ENCODE peak calls at places on chromosomes 3 and 15, in ten cellular contexts. One of them, this sample, is unnamed.

GRCh38 chr3:189108032-189108431 is 63.7 kb upstream of the TPRG1 start:
- DNase-seq in uterus: no peak
- DNase-seq in A549: no peak
- DNase-seq in Peyer's patch: no peak
- DNase-seq in HCT116: no peak
- DNase-seq in transverse colon: no peak
- DNase-seq in stomach: no peak
- DNase-seq in thyroid gland: no peak
- DNase-seq in HepG2: no peak
- DNase-seq in testis: no peak
- DNase-seq in this sample: no peak

GRCh38 chr3:194852345-194852744 is 166.7 kb downstream of the FAM43A start:
- DNase-seq in uterus: no peak
- DNase-seq in A549: no peak
- DNase-seq in Peyer's patch: no peak
- DNase-seq in HCT116: no peak
- DNase-seq in transverse colon: no peak
- DNase-seq in stomach: no peak
- DNase-seq in thyroid gland: no peak
- DNase-seq in HepG2: no peak
- DNase-seq in testis: peak; percentile 21
- DNase-seq in this sample: no peak

GRCh38 chr3:49880581-49881328 is 11.0 kb upstream of the CAMKV start:
- DNase-seq in uterus: no peak
- DNase-seq in A549: no peak
- DNase-seq in Peyer's patch: no peak
- DNase-seq in HCT116: no peak
- DNase-seq in transverse colon: no peak
- DNase-seq in stomach: no peak
- DNase-seq in thyroid gland: no peak
- DNase-seq in HepG2: no peak
- DNase-seq in testis: no peak
- DNase-seq in this sample: no peak

GRCh38 chr3:47011371-47011770 is 31.9 kb downstream of the NBEAL2 start:
- DNase-seq in uterus: no peak
- DNase-seq in A549: no peak
- DNase-seq in Peyer's patch: peak; percentile 42
- DNase-seq in HCT116: no peak
- DNase-seq in transverse colon: no peak
- DNase-seq in stomach: no peak
- DNase-seq in thyroid gland: no peak
- DNase-seq in HepG2: no peak
- DNase-seq in testis: no peak
- DNase-seq in this sample: no peak

GRCh38 chr15:35506272-35506870 is 39.6 kb downstream of the DPH6 start:
- DNase-seq in uterus: no peak
- DNase-seq in A549: no peak
- DNase-seq in Peyer's patch: no peak
- DNase-seq in HCT116: no peak
- DNase-seq in transverse colon: no peak
- DNase-seq in stomach: no peak
- DNase-seq in thyroid gland: no peak
- DNase-seq in HepG2: peak; percentile 79
- DNase-seq in testis: no peak
- DNase-seq in this sample: no peak

GRCh38 chr3:188964957-188965356 is 206.8 kb upstream of the TPRG1 start:
- DNase-seq in uterus: no peak
- DNase-seq in A549: no peak
- DNase-seq in Peyer's patch: no peak
- DNase-seq in HCT116: no peak
- DNase-seq in transverse colon: no peak
- DNase-seq in stomach: no peak
- DNase-seq in thyroid gland: no peak
- DNase-seq in HepG2: no peak
- DNase-seq in testis: no peak
- DNase-seq in this sample: no peak

GRCh38 chr15:70741677-70742293 is 21.6 kb downstream of the UACA start:
- DNase-seq in uterus: no peak
- DNase-seq in A549: peak; percentile 64
- DNase-seq in Peyer's patch: no peak
- DNase-seq in HCT116: peak; percentile 79
- DNase-seq in transverse colon: no peak
- DNase-seq in stomach: no peak
- DNase-seq in thyroid gland: no peak
- DNase-seq in HepG2: peak; percentile 37
- DNase-seq in testis: no peak
- DNase-seq in this sample: no peak

GRCh38 chr15:70650567-70650966 is 112.8 kb downstream of the UACA start:
- DNase-seq in uterus: no peak
- DNase-seq in A549: no peak
- DNase-seq in Peyer's patch: no peak
- DNase-seq in HCT116: no peak
- DNase-seq in transverse colon: no peak
- DNase-seq in stomach: no peak
- DNase-seq in thyroid gland: no peak
- DNase-seq in HepG2: no peak
- DNase-seq in testis: no peak
- DNase-seq in this sample: no peak

GRCh38 chr3:127485396-127486170 is 105.0 kb downstream of the TPRA1 start:
- DNase-seq in uterus: no peak
- DNase-seq in A549: no peak
- DNase-seq in Peyer's patch: peak; percentile 33
- DNase-seq in HCT116: no peak
- DNase-seq in transverse colon: no peak
- DNase-seq in stomach: peak; percentile 25
- DNase-seq in thyroid gland: no peak
- DNase-seq in HepG2: no peak
- DNase-seq in testis: no peak
- DNase-seq in this sample: no peak

GRCh38 chr3:62252614-62253147 is 120.7 kb downstream of the FEZF2 start:
- DNase-seq in uterus: no peak
- DNase-seq in A549: no peak
- DNase-seq in Peyer's patch: no peak
- DNase-seq in HCT116: no peak
- DNase-seq in transverse colon: no peak
- DNase-seq in stomach: no peak
- DNase-seq in thyroid gland: no peak
- DNase-seq in HepG2: no peak
- DNase-seq in testis: no peak
- DNase-seq in this sample: no peak

GRCh38 chr15:99181544-99181943 is 67.8 kb downstream of the TTC23 start:
- DNase-seq in uterus: peak; percentile 51
- DNase-seq in A549: no peak
- DNase-seq in Peyer's patch: no peak
- DNase-seq in HCT116: no peak
- DNase-seq in transverse colon: no peak
- DNase-seq in stomach: no peak
- DNase-seq in thyroid gland: no peak
- DNase-seq in HepG2: no peak
- DNase-seq in testis: peak; percentile 37
- DNase-seq in this sample: peak; percentile 16

GRCh38 chr3:8658326-8659212 is 14.0 kb upstream of the SSUH2 start:
- DNase-seq in uterus: peak; percentile 44
- DNase-seq in A549: peak; percentile 81
- DNase-seq in Peyer's patch: peak; percentile 68
- DNase-seq in HCT116: no peak
- DNase-seq in transverse colon: peak; percentile 57
- DNase-seq in stomach: peak; percentile 96
- DNase-seq in thyroid gland: peak; percentile 99
- DNase-seq in HepG2: peak; percentile 93
- DNase-seq in testis: peak; percentile 92
- DNase-seq in this sample: peak; percentile 71

DNA sequence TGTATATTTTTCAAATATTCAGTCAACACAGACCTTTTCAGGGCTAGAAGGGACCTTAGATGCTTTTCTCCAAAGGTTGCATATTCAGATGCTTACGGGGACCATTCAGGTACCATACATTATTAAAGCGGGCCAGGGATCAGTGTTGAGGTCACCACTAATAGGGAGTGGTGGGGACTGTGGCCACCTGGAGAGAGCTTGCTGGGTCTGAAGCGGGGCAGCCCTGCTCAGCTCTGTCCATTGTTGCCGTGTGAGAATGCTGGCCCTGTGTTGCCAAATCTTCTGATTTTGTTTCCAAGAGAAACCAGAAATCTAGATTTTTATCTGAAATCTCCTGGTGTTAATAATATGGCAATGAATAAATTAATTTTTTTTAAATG is 23.7 kb downstream of the ABHD2 start:
- DNase-seq in uterus: no peak
- DNase-seq in A549: no peak
- DNase-seq in Peyer's patch: no peak
- DNase-seq in HCT116: no peak
- DNase-seq in transverse colon: no peak
- DNase-seq in stomach: no peak
- DNase-seq in thyroid gland: no peak
- DNase-seq in HepG2: no peak
- DNase-seq in testis: no peak
- DNase-seq in this sample: no peak
- H3K27ac ChIP-seq in uterus: peak overlapping the region; percentile 59
- H3K27ac ChIP-seq in A549: peak overlapping the region; percentile 87
- H3K27ac ChIP-seq in Peyer's patch: peak overlapping the region; percentile 69
- H3K27ac ChIP-seq in HCT116: no peak overlapping the region
- H3K27ac ChIP-seq in transverse colon: peak overlapping the region; percentile 73
- H3K27ac ChIP-seq in stomach: peak overlapping the region; percentile 77
- H3K27ac ChIP-seq in thyroid gland: peak overlapping the region; percentile 29
- H3K27ac ChIP-seq in HepG2: peak overlapping the region; percentile 69
- H3K27ac ChIP-seq in testis: no peak overlapping the region
- H3K27ac ChIP-seq in this sample: peak overlapping the region; percentile 84

DNA sequence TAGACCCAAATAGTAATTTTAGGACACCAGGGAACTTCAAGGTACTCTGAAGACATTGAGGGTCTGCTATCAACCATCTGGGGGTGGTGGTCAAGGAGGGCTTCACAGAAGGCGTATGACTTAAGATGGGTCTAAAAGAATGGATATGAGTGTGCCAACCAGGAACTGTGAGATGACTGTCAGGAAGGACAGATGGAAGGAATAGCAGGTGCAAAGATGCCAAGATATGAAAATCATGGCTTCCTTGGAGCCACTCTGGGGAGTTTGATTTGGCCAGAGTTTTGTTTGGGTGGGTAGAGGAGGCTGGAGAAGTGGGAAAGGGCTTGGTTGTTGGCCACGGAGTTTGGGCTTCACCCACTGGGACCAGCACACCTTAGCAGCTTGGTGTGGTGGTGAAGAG is 21.2 kb downstream of the CDCP1 start:
- DNase-seq in uterus: no peak
- DNase-seq in A549: no peak
- DNase-seq in Peyer's patch: no peak
- DNase-seq in HCT116: no peak
- DNase-seq in transverse colon: no peak
- DNase-seq in stomach: no peak
- DNase-seq in thyroid gland: no peak
- DNase-seq in HepG2: no peak
- DNase-seq in testis: no peak
- DNase-seq in this sample: no peak
- H3K4me1 ChIP-seq in uterus: peaks cover 5% of the 10 kb centered on the region
- H3K4me1 ChIP-seq in A549: peaks cover 57% of the 10 kb centered on the region
- H3K4me1 ChIP-seq in Peyer's patch: peaks cover 3% of the 10 kb centered on the region
- H3K4me1 ChIP-seq in HCT116: peaks cover 100% of the 10 kb centered on the region
- H3K4me1 ChIP-seq in transverse colon: peaks cover 82% of the 10 kb centered on the region
- H3K4me1 ChIP-seq in stomach: peaks cover 47% of the 10 kb centered on the region
- H3K4me1 ChIP-seq in thyroid gland: peaks cover 21% of the 10 kb centered on the region
- H3K4me1 ChIP-seq in HepG2: peaks cover 22% of the 10 kb centered on the region
- H3K4me1 ChIP-seq in testis: no peaks in the 10 kb centered on the region
- H3K4me1 ChIP-seq in this sample: peaks cover 56% of the 10 kb centered on the region

GRCh38 chr3:171831936-171832335 is 11.2 kb upstream of the TMEM212 start:
- DNase-seq in uterus: no peak
- DNase-seq in A549: no peak
- DNase-seq in Peyer's patch: no peak
- DNase-seq in HCT116: no peak
- DNase-seq in transverse colon: no peak
- DNase-seq in stomach: no peak
- DNase-seq in thyroid gland: no peak
- DNase-seq in HepG2: no peak
- DNase-seq in testis: no peak
- DNase-seq in this sample: no peak
- TF ChIP-seq POLR2A in uterus: no peak
- TF ChIP-seq POLR2A in A549: no peak
- TF ChIP-seq POLR2A in Peyer's patch: no peak
- TF ChIP-seq POLR2A in HCT116: no peak
- TF ChIP-seq POLR2A in transverse colon: no peak
- TF ChIP-seq POLR2A in stomach: no peak
- TF ChIP-seq POLR2A in thyroid gland: no peak
- TF ChIP-seq POLR2A in HepG2: no peak
- TF ChIP-seq POLR2A in testis: no peak
- TF ChIP-seq POLR2A in this sample: no peak

GRCh38 chr15:45441686-45442085 is 63.3 kb upstream of the GATM start:
- DNase-seq in uterus: no peak
- DNase-seq in A549: no peak
- DNase-seq in Peyer's patch: peak; percentile 52
- DNase-seq in HCT116: no peak
- DNase-seq in transverse colon: peak; percentile 77
- DNase-seq in stomach: peak; percentile 66
- DNase-seq in thyroid gland: peak; percentile 93
- DNase-seq in HepG2: peak; percentile 21
- DNase-seq in testis: peak; percentile 85
- DNase-seq in this sample: peak; percentile 47

GRCh38 chr15:45442497-45443135 is 64.3 kb upstream of the GATM start:
- DNase-seq in uterus: no peak
- DNase-seq in A549: no peak
- DNase-seq in Peyer's patch: no peak
- DNase-seq in HCT116: no peak
- DNase-seq in transverse colon: no peak
- DNase-seq in stomach: no peak
- DNase-seq in thyroid gland: peak; percentile 67
- DNase-seq in HepG2: no peak
- DNase-seq in testis: no peak
- DNase-seq in this sample: no peak

GRCh38 chr15:45435124-45435903 is 57.0 kb upstream of the GATM start:
- DNase-seq in uterus: no peak
- DNase-seq in A549: no peak
- DNase-seq in Peyer's patch: no peak
- DNase-seq in HCT116: no peak
- DNase-seq in transverse colon: peak; percentile 67
- DNase-seq in stomach: no peak
- DNase-seq in thyroid gland: no peak
- DNase-seq in HepG2: no peak
- DNase-seq in testis: no peak
- DNase-seq in this sample: no peak

GRCh38 chr15:45439521-45439931 is 61.2 kb upstream of the GATM start:
- DNase-seq in uterus: no peak
- DNase-seq in A549: no peak
- DNase-seq in Peyer's patch: no peak
- DNase-seq in HCT116: no peak
- DNase-seq in transverse colon: peak; percentile 70
- DNase-seq in stomach: no peak
- DNase-seq in thyroid gland: no peak
- DNase-seq in HepG2: peak; percentile 79
- DNase-seq in testis: no peak
- DNase-seq in this sample: no peak

GRCh38 chr15:45441036-45441435 is 62.7 kb upstream of the GATM start:
- DNase-seq in uterus: no peak
- DNase-seq in A549: no peak
- DNase-seq in Peyer's patch: no peak
- DNase-seq in HCT116: no peak
- DNase-seq in transverse colon: no peak
- DNase-seq in stomach: no peak
- DNase-seq in thyroid gland: no peak
- DNase-seq in HepG2: no peak
- DNase-seq in testis: no peak
- DNase-seq in this sample: no peak
- H3K27ac ChIP-seq in uterus: no peak overlapping the region
- H3K27ac ChIP-seq in A549: no peak overlapping the region
- H3K27ac ChIP-seq in Peyer's patch: no peak overlapping the region
- H3K27ac ChIP-seq in HCT116: no peak overlapping the region
- H3K27ac ChIP-seq in transverse colon: peak overlapping the region; percentile 84
- H3K27ac ChIP-seq in stomach: no peak overlapping the region
- H3K27ac ChIP-seq in thyroid gland: peak overlapping the region; percentile 26
- H3K27ac ChIP-seq in HepG2: no peak overlapping the region
- H3K27ac ChIP-seq in testis: no peak overlapping the region
- H3K27ac ChIP-seq in this sample: no peak overlapping the region

GRCh38 chr15:56760186-56760585 is 26.9 kb upstream of the ZNF280D start:
- DNase-seq in uterus: no peak
- DNase-seq in A549: no peak
- DNase-seq in Peyer's patch: no peak
- DNase-seq in HCT116: no peak
- DNase-seq in transverse colon: no peak
- DNase-seq in stomach: no peak
- DNase-seq in thyroid gland: no peak
- DNase-seq in HepG2: no peak
- DNase-seq in testis: no peak
- DNase-seq in this sample: no peak
- H3K4me1 ChIP-seq in uterus: no peaks in the 10 kb centered on the region
- H3K4me1 ChIP-seq in A549: no peaks in the 10 kb centered on the region
- H3K4me1 ChIP-seq in Peyer's patch: no peaks in the 10 kb centered on the region
- H3K4me1 ChIP-seq in HCT116: no peaks in the 10 kb centered on the region
- H3K4me1 ChIP-seq in transverse colon: peaks cover 15% of the 10 kb centered on the region
- H3K4me1 ChIP-seq in stomach: peaks cover 45% of the 10 kb centered on the region
- H3K4me1 ChIP-seq in thyroid gland: peaks cover 10% of the 10 kb centered on the region
- H3K4me1 ChIP-seq in HepG2: no peaks in the 10 kb centered on the region
- H3K4me1 ChIP-seq in testis: no peaks in the 10 kb centered on the region
- H3K4me1 ChIP-seq in this sample: peaks cover 8% of the 10 kb centered on the region